ENCODE peak calls at places on chromosome 18, in four cellular contexts. U is tibial artery, Z is mammary epithelial cell, C is heart left ventricle. R is an unnamed sample.

GRCh38 chr18:78659748-78660147 is 319.9 kb upstream of the SALL3 start:
- DNase-seq in C (no peak), U (no peak), Z (no peak), R (no peak)

GRCh38 chr18:42548493-42548892 is 567.0 kb downstream of the RIT2 start:
- DNase-seq in U (no peak), C (no peak), Z (no peak), R (no peak)

GRCh38 chr18:8615397-8616025 is 6.3 kb downstream of the RAB12 start:
- DNase-seq in C (no peak), Z (peak; percentile 87), U (no peak), R (no peak)

GRCh38 chr18:27110319-27110718 is 74.8 kb downstream of the CHST9 start:
- DNase-seq in C (no peak), Z (no peak), U (no peak), R (no peak)

GRCh38 chr18:51561821-51562220 is 364.3 kb upstream of the MEX3C start:
- DNase-seq in Z (no peak), C (peak; percentile 55), U (no peak), R (no peak)

GRCh38 chr18:80234398-80234797 is 12.9 kb downstream of the PARD6G start:
- DNase-seq in U (no peak), Z (no peak), C (no peak), R (no peak)

GRCh38 chr18:79047556-79048244 is 21.5 kb upstream of the ATP9B start:
- DNase-seq in U (no peak), Z (no peak), C (no peak), R (no peak)

GRCh38 chr18:9861933-9862332 is 23.8 kb upstream of the TXNDC2 start:
- DNase-seq in Z (no peak), U (no peak), C (no peak), R (no peak)

GRCh38 chr18:39453882-39454281 is 1888.3 kb upstream of the CELF4 start:
- DNase-seq in U (no peak), Z (peak; percentile 46), C (no peak), R (no peak)

GRCh38 chr18:3790702-3791101 is 340.7 kb downstream of the TGIF1 start:
- DNase-seq in C (no peak), Z (no peak), U (no peak), R (no peak)

GRCh38 chr18:34194239-34194638 is 30.5 kb downstream of the NOL4 start:
- DNase-seq in Z (no peak), C (no peak), U (no peak), R (no peak)

GRCh38 chr18:572499-573289 is 7.5 kb upstream of the CETN1 start:
- DNase-seq in Z (no peak), C (no peak), U (no peak), R (no peak)

GRCh38 chr18:74493689-74494088 is 2.5 kb upstream of the CNDP2 start:
- DNase-seq in C (peak; percentile 40), Z (peak; percentile 59), U (peak; percentile 51), R (peak; percentile 65)

GRCh38 chr18:13629841-13630747 is 96.3 kb downstream of the FAM210A start:
- DNase-seq in C (peak; percentile 63), Z (peak; percentile 43), U (no peak), R (peak; percentile 83)

GRCh38 chr18:49251451-49251850 is 209.0 kb downstream of the DYM start:
- DNase-seq in C (no peak), Z (no peak), U (no peak), R (no peak)

GRCh38 chr18:2590303-2590702 is 18.9 kb downstream of the NDC80 start:
- DNase-seq in U (no peak), Z (no peak), C (no peak), R (no peak)

GRCh38 chr18:79507076-79507545 is 111.4 kb downstream of the NFATC1 start:
- DNase-seq in U (peak; percentile 91), C (peak; percentile 89), Z (no peak), R (peak; percentile 32)

GRCh38 chr18:1840878-1841277 is 730.4 kb downstream of the METTL4 start:
- DNase-seq in Z (no peak), C (no peak), U (no peak), R (no peak)

GRCh38 chr18:44198296-44199284 is 482.1 kb upstream of the SETBP1 start:
- DNase-seq in C (no peak), U (no peak), Z (peak; percentile 29), R (no peak)

GRCh38 chr18:27656167-27656778 is 471.2 kb upstream of the CHST9 start:
- DNase-seq in Z (peak; percentile 75), C (no peak), U (no peak), R (no peak)

GRCh38 chr18:35680139-35680551 is 98.6 kb downstream of the GALNT1 start:
- DNase-seq in C (no peak), U (no peak), Z (no peak), R (no peak)

GRCh38 chr18:11268691-11269686 is 119.6 kb upstream of the PIEZO2 start:
- DNase-seq in C (no peak), U (no peak), Z (no peak), R (no peak)

GRCh38 chr18:45916302-45916701 is 50.8 kb downstream of the EPG5 start:
- DNase-seq in Z (no peak), U (no peak), C (no peak), R (no peak)
- TF ChIP-seq CTCF in Z (peak; percentile 14), U (no peak), C (no peak), R (no peak)

GRCh38 chr18:47265197-47265596 is 13.7 kb upstream of the SKOR2 start:
- DNase-seq in C (no peak), Z (no peak), U (no peak), R (no peak)
- H3K27me3 ChIP-seq in C (peaks cover 62% of the 10 kb centered on the region), Z (peaks cover 44% of the 10 kb centered on the region), U (peaks cover 4% of the 10 kb centered on the region), R (peaks cover 67% of the 10 kb centered on the region)

GRCh38 chr18:58988595-58988994 is 123.9 kb downstream of the ZNF532 start:
- DNase-seq in Z (no peak), C (no peak), U (no peak), R (no peak)
- H3K27ac ChIP-seq in Z (no peak overlapping the region), C (no peak overlapping the region), U (peak overlapping the region; percentile 84), R (no peak overlapping the region)

GRCh38 chr18:55859116-55859515 is 271.1 kb upstream of the TCF4 start:
- DNase-seq in Z (no peak), U (no peak), C (no peak), R (no peak)

GRCh38 chr18:55862693-55863485 is 274.9 kb upstream of the TCF4 start:
- DNase-seq in C (no peak), U (no peak), Z (no peak), R (no peak)

GRCh38 chr18:55863876-55864275 is 275.9 kb upstream of the TCF4 start:
- DNase-seq in C (peak; percentile 40), Z (no peak), U (no peak), R (no peak)

GRCh38 chr18:55858661-55859111 is 270.7 kb upstream of the TCF4 start:
- DNase-seq in C (no peak), U (no peak), Z (no peak), R (no peak)

DNA sequence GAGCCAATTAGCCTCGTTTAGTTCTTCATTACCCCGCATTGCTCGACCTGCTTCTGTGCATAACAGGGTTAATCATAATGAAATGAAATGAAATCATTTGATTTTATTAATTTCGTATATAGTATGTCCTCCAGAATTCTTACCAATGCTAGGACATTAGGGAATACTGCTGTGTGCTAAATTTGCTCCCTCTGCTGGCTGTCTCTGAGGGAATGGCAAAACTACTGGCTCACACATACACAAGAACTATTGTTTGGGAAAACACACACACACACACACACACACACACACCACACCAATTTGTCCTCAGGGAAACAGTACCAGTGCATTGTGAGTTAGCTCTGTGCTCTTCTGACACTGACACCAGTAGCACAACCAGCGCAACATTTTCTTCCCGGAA is 273.3 kb upstream of the TCF4 start:
- DNase-seq in U (no peak), Z (peak; percentile 49), C (no peak), R (peak; percentile 45)
- TF ChIP-seq CTCF in U (peak; percentile 34), Z (peak; percentile 73), C (peak; percentile 29), R (peak; percentile 63)

DNA sequence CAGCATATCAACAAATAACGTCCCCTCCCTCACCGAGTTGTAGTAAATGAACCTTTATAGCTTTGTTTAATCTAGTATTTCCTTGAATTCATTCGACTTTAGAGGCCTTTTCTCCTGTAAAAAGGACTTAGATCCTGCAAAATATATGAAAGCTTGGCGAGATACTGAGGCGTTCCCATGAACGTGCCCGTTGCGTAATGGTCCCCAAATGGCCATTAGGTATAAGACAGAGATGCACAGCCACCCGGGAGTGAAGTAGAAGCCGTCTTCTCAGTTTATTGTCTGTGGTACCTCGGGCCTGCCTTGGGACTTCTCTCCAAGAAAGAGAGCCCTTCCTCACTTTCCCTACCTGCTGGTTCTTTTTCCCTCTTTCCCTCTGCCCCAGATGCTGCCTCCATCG is 310.6 kb downstream of the CELF4 start:
- DNase-seq in Z (no peak), U (no peak), C (no peak), R (no peak)
- H3K27me3 ChIP-seq in Z (no peaks in the 10 kb centered on the region), U (no peaks in the 10 kb centered on the region), C (peaks cover 20% of the 10 kb centered on the region), R (peaks cover 4% of the 10 kb centered on the region)

DNA sequence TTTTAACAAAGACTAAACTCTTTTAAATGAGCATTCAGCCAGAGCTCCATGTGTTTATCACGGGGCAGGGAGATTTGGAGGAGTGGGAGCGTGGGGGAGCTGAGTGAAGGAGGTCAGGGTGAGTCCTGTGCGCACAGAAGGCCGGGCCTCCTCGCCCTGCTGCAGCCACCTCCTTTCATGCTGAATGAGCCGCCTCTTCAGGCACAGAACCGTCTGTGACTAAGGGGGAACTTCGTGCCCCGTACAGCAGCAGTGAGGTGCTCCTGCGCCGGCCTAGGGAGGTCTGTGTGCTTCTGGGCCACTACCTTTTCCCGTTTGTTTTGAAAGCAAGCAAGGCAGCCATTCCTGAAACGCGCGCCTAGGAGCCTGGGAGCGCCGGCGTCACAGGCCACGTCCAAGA is 27.1 kb upstream of the ZNF516 start:
- DNase-seq in C (no peak), U (no peak), Z (no peak), R (no peak)
- H3K27ac ChIP-seq in C (no peak overlapping the region), U (no peak overlapping the region), Z (no peak overlapping the region), R (no peak overlapping the region)

GRCh38 chr18:23833714-23834113 is 144.5 kb downstream of the LAMA3 start:
- DNase-seq in U (no peak), Z (peak; percentile 76), C (no peak), R (no peak)
- TF ChIP-seq CTCF in U (no peak), Z (no peak), C (no peak), R (no peak)

DNA sequence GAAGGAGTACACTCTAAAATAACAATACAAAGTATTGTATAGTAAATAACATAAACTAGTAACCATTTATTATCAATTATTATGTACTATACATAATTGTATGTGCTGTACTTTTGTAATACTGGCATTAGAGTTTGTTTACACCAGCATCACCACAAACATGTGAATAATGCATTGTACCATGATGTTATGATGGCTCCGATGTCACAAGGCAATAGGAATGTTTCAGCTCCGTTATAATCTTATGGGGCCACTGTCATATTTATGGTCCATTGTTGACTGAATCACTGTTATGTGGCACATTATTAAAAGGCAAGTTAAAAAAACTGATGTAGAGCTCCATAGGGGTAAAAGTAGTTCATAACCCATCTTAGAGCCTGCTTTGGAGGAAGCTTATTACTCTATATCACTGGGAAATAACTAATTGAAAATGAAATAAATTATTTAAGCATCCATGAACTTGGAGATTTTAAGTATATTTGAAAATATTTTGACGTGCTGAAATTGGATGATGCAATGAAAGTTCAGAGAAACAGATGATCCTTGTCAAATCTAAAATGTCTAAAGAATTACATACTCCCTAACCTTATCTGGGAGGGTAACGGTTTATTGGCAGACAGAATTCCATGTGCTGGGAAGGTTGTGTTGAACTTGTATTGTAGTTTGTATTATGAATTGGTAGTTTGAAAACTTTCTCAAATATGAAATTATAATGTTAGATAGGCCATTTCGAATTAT is 2.4 kb downstream of the SKA1 start:
- DNase-seq in U (no peak), Z (no peak), C (no peak), R (no peak)
- H3K27me3 ChIP-seq in U (no peaks in the 10 kb centered on the region), Z (no peaks in the 10 kb centered on the region), C (no peaks in the 10 kb centered on the region), R (no peaks in the 10 kb centered on the region)

GRCh38 chr18:45625596-45625995 is 10.3 kb downstream of the SLC14A2 start:
- DNase-seq in C (no peak), U (no peak), Z (no peak), R (no peak)
- H3K27ac ChIP-seq in C (no peak overlapping the region), U (peak overlapping the region; percentile 77), Z (no peak overlapping the region), R (no peak overlapping the region)